ENCODE peak calls at places on chromosomes 5 and 9, in seven cellular contexts. V is GM03348, D is HEK293T, K is left cardiac atrium, X is cardiac muscle cell, E is endothelial cell, P is nephron progenitor cell. N is an unnamed sample.
A peak's percentile ranks its signal among the peaks of the same experiment; 100 is the strongest.

GRCh38 chr9:93473411-93473810 is 20.0 kb upstream of the FAM120AOS start:
- DNase-seq in P (no peak), E (no peak), K (no peak), D (no peak), V (peak; percentile 57), X (no peak), N (no peak)

GRCh38 chr9:99595796-99596195 is 225.9 kb upstream of the NR4A3 start:
- DNase-seq in V (no peak), E (no peak), X (no peak), D (no peak), P (no peak), K (no peak), N (no peak)

GRCh38 chr5:138138949-138139775 is at the start of gene NME5:
- DNase-seq in E (peak; percentile 62), X (peak; percentile 85), V (peak; percentile 83), D (peak; percentile 30), K (peak; percentile 77), P (peak; percentile 65), N (peak; percentile 79)

GRCh38 chr9:88531920-88532319 is 3.1 kb upstream of the NXNL2 start:
- DNase-seq in P (peak; percentile 40), X (no peak), D (no peak), E (no peak), V (no peak), K (no peak), N (no peak)

GRCh38 chr5:126274819-126275218 is 148.4 kb upstream of the GRAMD2B start:
- DNase-seq in E (no peak), V (no peak), P (no peak), D (no peak), X (no peak), K (no peak), N (no peak)

GRCh38 chr9:91937727-91938126 is 12.3 kb downstream of the ROR2 start:
- DNase-seq in V (no peak), P (no peak), K (no peak), D (no peak), X (no peak), E (no peak), N (no peak)

GRCh38 chr9:84670106-84670800 is 724 bp downstream of the NTRK2 start:
- DNase-seq in P (peak; percentile 58), K (peak; percentile 56), D (no peak), E (peak; percentile 30), X (peak; percentile 48), V (no peak), N (no peak)

GRCh38 chr5:109689740-109690455 is at the start of gene MAN2A1:
- DNase-seq in X (peak; percentile 73), K (peak; percentile 81), V (peak; percentile 89), P (peak; percentile 74), D (peak; percentile 58), E (peak; percentile 78), N (peak; percentile 80)

GRCh38 chr9:121886759-121887485 is 206.2 kb downstream of the TTLL11 start:
- DNase-seq in P (no peak), D (no peak), V (no peak), E (no peak), X (no peak), K (no peak), N (no peak)

GRCh38 chr5:60703944-60704343 is 4.0 kb upstream of the DEPDC1B start:
- DNase-seq in K (no peak), X (no peak), E (no peak), D (no peak), P (no peak), V (no peak), N (peak; percentile 49)

GRCh38 chr5:112480501-112480900 is 61.4 kb upstream of the EPB41L4A start:
- DNase-seq in D (no peak), V (no peak), X (no peak), E (no peak), P (no peak), K (no peak), N (no peak)

GRCh38 chr9:13140843-13141592 is 138.5 kb downstream of the MPDZ start:
- DNase-seq in D (no peak), V (no peak), E (no peak), P (no peak), X (no peak), K (no peak), N (no peak)

GRCh38 chr9:128275198-128276007 is at the start of gene GOLGA2:
- DNase-seq in V (peak; percentile 88), K (peak; percentile 65), P (peak; percentile 66), E (peak; percentile 20), X (peak; percentile 66), D (peak; percentile 65), N (peak; percentile 17)

GRCh38 chr9:121901616-121902015 is 191.5 kb downstream of the TTLL11 start:
- DNase-seq in P (no peak), V (no peak), D (no peak), X (no peak), K (no peak), E (no peak), N (no peak)

GRCh38 chr9:114122152-114122615 is 23.1 kb upstream of the KIF12 start:
- DNase-seq in X (no peak), E (no peak), P (no peak), V (no peak), K (no peak), D (no peak), N (no peak)

GRCh38 chr5:107812570-107813141 is 141.9 kb upstream of the EFNA5 start:
- DNase-seq in D (no peak), E (no peak), X (peak; percentile 7), V (peak; percentile 78), P (no peak), K (peak; percentile 47), N (no peak)

GRCh38 chr5:135857630-135858311 is 23.3 kb downstream of the SLC25A48 start:
- DNase-seq in K (no peak), X (no peak), D (no peak), V (no peak), E (no peak), P (no peak), N (no peak)

GRCh38 chr5:75524071-75524470 is 12.4 kb downstream of the POLK start:
- DNase-seq in P (no peak), K (no peak), D (no peak), V (peak; percentile 14), E (no peak), X (no peak), N (no peak)

GRCh38 chr5:76592692-76593091 is 30.5 kb downstream of the F2RL2 start:
- DNase-seq in X (no peak), V (no peak), P (no peak), K (no peak), D (no peak), E (no peak), N (no peak)

GRCh38 chr9:96596601-96597111 is 23.0 kb downstream of the CDC14B start:
- DNase-seq in V (no peak), P (no peak), X (no peak), E (no peak), D (no peak), K (no peak), N (no peak)

GRCh38 chr9:4495537-4495936 is 5.3 kb downstream of the SLC1A1 start:
- DNase-seq in X (no peak), K (no peak), D (no peak), V (no peak), E (no peak), P (no peak), N (no peak)

GRCh38 chr9:37486616-37487544 is 1.1 kb downstream of the POLR1E start:
- DNase-seq in X (no peak), V (peak; percentile 88), D (no peak), P (no peak), E (no peak), K (peak; percentile 62), N (no peak)